ENCODE peak calls at places on chromosomes 12 and 14, in five cellular contexts. A is Right ventricle myocardium inferior; H is stimulated activated naive CD8-positive, alpha-beta T cell treated with anti-CD3 and anti-CD28 coated beads, Interleukin-15, Interleukin-2, amounts not matched to agents 100 U/mL and 50 U/mL, for 24 hours; S is EH; B is activated T-cell treated with anti-CD3 and anti-CD28 coated beads, Interleukin-2, amount 50 U/mL, for 48 hours. M is an unnamed sample.

GRCh38 chr14:77988966-77989365 is 181.2 kb upstream of the NRXN3 start:
- DNase-seq in B (no peak), H (no peak), A (no peak), S (peak; percentile 45), M (no peak)

GRCh38 chr12:39788235-39788634 is 168.6 kb upstream of the ABCD2 start:
- DNase-seq in A (no peak), S (no peak), H (no peak), B (no peak), M (no peak)

GRCh38 chr12:80269953-80270552 is 170.7 kb downstream of the OTOGL start:
- DNase-seq in S (peak; percentile 58), H (no peak), B (no peak), A (no peak), M (no peak)

GRCh38 chr12:53118771-53119300 is 15.6 kb downstream of the SOAT2 start:
- DNase-seq in S (no peak), B (no peak), A (no peak), H (no peak), M (no peak)

GRCh38 chr14:32078030-32078793 is 1.1 kb downstream of the ARHGAP5 start:
- DNase-seq in B (no peak), A (peak; percentile 67), H (no peak), S (peak; percentile 49), M (no peak)

GRCh38 chr14:54312166-54312801 is 84.5 kb upstream of the CDKN3 start:
- DNase-seq in A (no peak), B (no peak), S (peak; percentile 95), H (no peak), M (peak; percentile 55)

GRCh38 chr14:58772814-58773620 is 135.3 kb downstream of the DACT1 start:
- DNase-seq in S (no peak), H (no peak), B (no peak), A (no peak), M (no peak)

GRCh38 chr14:68239988-68240387 is 420.4 kb downstream of the RAD51B start:
- DNase-seq in B (no peak), A (no peak), H (no peak), S (no peak), M (no peak)

GRCh38 chr12:29816869-29817730 is 33.4 kb upstream of the TMTC1 start:
- DNase-seq in A (no peak), H (no peak), S (no peak), B (no peak), M (no peak)

GRCh38 chr12:90023207-90023870 is 314.7 kb upstream of the ATP2B1 start:
- DNase-seq in B (no peak), S (peak; percentile 42), A (no peak), H (no peak), M (no peak)

GRCh38 chr12:116006141-116006540 is 271.4 kb downstream of the MED13L start:
- DNase-seq in B (no peak), S (no peak), A (no peak), H (no peak), M (no peak)

GRCh38 chr12:89499857-89500256 is 24.7 kb downstream of the GALNT4 start:
- DNase-seq in B (no peak), S (no peak), A (no peak), H (no peak), M (no peak)

GRCh38 chr14:100535287-100536131 is 51.7 kb downstream of the BEGAIN start:
- DNase-seq in B (peak; percentile 10), A (peak; percentile 30), S (no peak), H (no peak), M (no peak)

GRCh38 chr12:101855364-101855884 is 22.0 kb upstream of the DRAM1 start:
- DNase-seq in A (no peak), H (no peak), S (peak; percentile 65), B (no peak), M (no peak)

GRCh38 chr12:14394317-14395058 is 29.0 kb downstream of the ATF7IP start:
- DNase-seq in B (no peak), A (no peak), H (no peak), S (peak; percentile 79), M (no peak)

GRCh38 chr12:20546267-20546666 is 148.9 kb upstream of the SLCO1C1 start:
- DNase-seq in S (no peak), B (no peak), A (no peak), H (no peak), M (no peak)

GRCh38 chr14:35789651-35790050 is 19.4 kb downstream of the RALGAPA1 start:
- DNase-seq in A (no peak), H (peak; percentile 17), S (peak; percentile 37), B (peak; percentile 30), M (no peak)

GRCh38 chr14:32588448-32589320 is 259.6 kb downstream of the AKAP6 start:
- DNase-seq in S (peak; percentile 61), B (no peak), H (no peak), A (no peak), M (no peak)

GRCh38 chr12:108638997-108639822 is 5.5 kb upstream of the SELPLG start:
- DNase-seq in H (no peak), A (no peak), B (no peak), S (no peak), M (no peak)

GRCh38 chr14:68376067-68376810 is 416.6 kb downstream of the ZFP36L1 start:
- DNase-seq in B (no peak), S (peak; percentile 55), A (no peak), H (no peak), M (no peak)

GRCh38 chr14:64760146-64760755 is 56.0 kb downstream of the PLEKHG3 start:
- DNase-seq in S (peak; percentile 52), A (peak; percentile 86), H (peak; percentile 68), B (peak; percentile 78), M (no peak)

GRCh38 chr14:71606575-71606974 is 325.7 kb upstream of the RGS6 start:
- DNase-seq in B (no peak), H (no peak), A (no peak), S (no peak), M (no peak)

GRCh38 chr14:101586531-101587402 is 25.5 kb downstream of the DIO3 start:
- DNase-seq in H (no peak), B (peak; percentile 9), A (no peak), S (no peak), M (no peak)

GRCh38 chr12:6775185-6775770 is 3.0 kb downstream of the LAG3 start:
- DNase-seq in S (no peak), H (no peak), B (no peak), A (no peak), M (no peak)

GRCh38 chr12:74890237-74890599 is 319.4 kb downstream of the KCNC2 start:
- DNase-seq in H (no peak), A (no peak), S (peak; percentile 88), B (no peak), M (peak; percentile 36)

GRCh38 chr12:87827638-87828264 is 201.4 kb downstream of the C12orf50 start:
- DNase-seq in S (peak; percentile 6), A (no peak), H (no peak), B (no peak), M (no peak)

GRCh38 chr12:77087427-77087826 is 22.1 kb upstream of the E2F7 start:
- DNase-seq in S (peak; percentile 68), B (no peak), H (no peak), A (no peak), M (no peak)

GRCh38 chr14:95440496-95440895 is 76.0 kb downstream of the SYNE3 start:
- DNase-seq in B (no peak), S (peak; percentile 37), H (no peak), A (no peak), M (no peak)

GRCh38 chr12:108907861-108908302 is 28.0 kb downstream of the DAO start:
- DNase-seq in B (no peak), S (peak; percentile 37), H (no peak), A (no peak), M (no peak)

GRCh38 chr12:94286580-94287244 is 138.3 kb downstream of the PLXNC1 start:
- DNase-seq in B (no peak), S (no peak), A (no peak), H (no peak), M (no peak)

GRCh38 chr14:90740946-90741681 is 75.1 kb downstream of the TTC7B start:
- DNase-seq in H (no peak), B (no peak), S (no peak), A (no peak), M (no peak)

GRCh38 chr12:121048442-121048841 is 9.4 kb upstream of the OASL start:
- DNase-seq in H (no peak), S (no peak), A (no peak), B (no peak), M (no peak)

GRCh38 chr12:109309441-109310246 is 560 bp upstream of the FOXN4 start:
- DNase-seq in B (peak; percentile 25), H (peak; percentile 9), A (no peak), S (no peak), M (no peak)

M was measured in smooth muscle cell of the brain vasculature.